ENCODE peak calls at places on chromosome 2, in seven cellular contexts. H is CD4-positive, alpha-beta memory T cell; D is fibroblast of lung; N is PC-9; L is aorta; F is endodermal cell; J is heart right ventricle. G is an unnamed sample. For H3K36me3 and H3K9me3, the result is how much of the 10 kb centered on the place peaks cover.

GRCh38 chr2:50556934-50557575 is 474.9 kb downstream of the NRXN1 start:
- DNase-seq in H (no peak), D (peak), N (no peak), L (no peak), F (no peak), J (no peak), G (no peak)

GRCh38 chr2:130390460-130391057 is 34.7 kb downstream of the PTPN18 start:
- DNase-seq in H (no peak), D (no peak), N (peak), L (peak), F (peak), J (peak), G (no peak)

GRCh38 chr2:174836345-174836999 is 72.2 kb upstream of the CHRNA1 start:
- DNase-seq in H (no peak), D (peak), N (peak), L (no peak), F (no peak), J (no peak), G (no peak)

GRCh38 chr2:105789745-105790466 is 45.2 kb downstream of the NCK2 start:
- DNase-seq in H (peak), D (peak), N (no peak), L (peak), F (no peak), J (no peak), G (peak)

GRCh38 chr2:197838036-197838435 is 33.6 kb downstream of the PLCL1 start:
- DNase-seq in H (peak), D (peak), N (no peak), L (no peak), F (no peak), J (no peak), G (no peak)

GRCh38 chr2:18209934-18210639 is 331.6 kb downstream of the KCNS3 start:
- DNase-seq in H (no peak), D (peak), N (no peak), L (no peak), F (no peak), J (no peak), G (no peak)

GRCh38 chr2:30024281-30024680 is 102.9 kb upstream of the ALK start:
- DNase-seq in H (no peak), D (no peak), N (no peak), L (no peak), F (no peak), J (no peak), G (no peak)

GRCh38 chr2:44100351-44100750 is 68.3 kb upstream of the PPM1B start:
- DNase-seq in H (no peak), D (peak), N (peak), L (peak), F (no peak), J (peak), G (no peak)

GRCh38 chr2:54471221-54471711 is 15.1 kb downstream of the SPTBN1 start:
- DNase-seq in H (no peak), D (peak), N (peak), L (no peak), F (no peak), J (no peak), G (no peak)

GRCh38 chr2:63537306-63537705 is 51.0 kb downstream of the WDPCP start:
- DNase-seq in H (no peak), D (no peak), N (no peak), L (no peak), F (no peak), J (no peak), G (no peak)

GRCh38 chr2:173058673-173059072 is 17.0 kb upstream of the MAP3K20 start:
- DNase-seq in H (no peak), D (no peak), N (no peak), L (no peak), F (no peak), J (no peak), G (no peak)

GRCh38 chr2:83261591-83262136 is 1197.4 kb downstream of the SUCLG1 start:
- DNase-seq in H (no peak), D (no peak), N (no peak), L (no peak), F (no peak), J (no peak), G (no peak)

DNA sequence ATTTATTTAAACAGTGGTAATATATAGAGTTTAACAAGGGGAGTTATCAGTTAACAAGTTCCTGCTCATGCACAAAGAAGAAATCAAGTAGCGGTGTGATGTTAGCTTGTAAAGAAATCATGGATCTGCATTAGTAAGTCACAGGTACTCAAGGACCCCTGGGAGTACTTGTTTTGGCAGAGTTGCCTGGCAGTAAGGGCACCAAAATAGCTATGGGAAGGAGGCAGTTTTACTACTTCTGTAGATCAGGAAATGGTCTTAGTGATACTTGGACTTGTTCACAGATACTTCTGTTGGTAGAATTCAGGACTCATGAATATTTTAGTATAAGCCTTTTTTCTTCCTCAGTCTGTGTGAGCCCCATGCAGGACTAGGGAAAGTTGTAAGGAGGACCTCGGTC is 107.3 kb upstream of the IL1R2 start:
- DNase-seq in H (no peak), D (no peak), N (no peak), L (no peak), F (no peak), J (no peak), G (no peak)
- H3K36me3 ChIP-seq in H (half or more), D (under half), N (half or more), L (under half), F (half or more), J (half or more), G (half or more)

GRCh38 chr2:123419976-123420375 is 605.1 kb upstream of the CNTNAP5 start:
- DNase-seq in H (no peak), D (no peak), N (no peak), L (no peak), F (no peak), J (no peak), G (no peak)

DNA sequence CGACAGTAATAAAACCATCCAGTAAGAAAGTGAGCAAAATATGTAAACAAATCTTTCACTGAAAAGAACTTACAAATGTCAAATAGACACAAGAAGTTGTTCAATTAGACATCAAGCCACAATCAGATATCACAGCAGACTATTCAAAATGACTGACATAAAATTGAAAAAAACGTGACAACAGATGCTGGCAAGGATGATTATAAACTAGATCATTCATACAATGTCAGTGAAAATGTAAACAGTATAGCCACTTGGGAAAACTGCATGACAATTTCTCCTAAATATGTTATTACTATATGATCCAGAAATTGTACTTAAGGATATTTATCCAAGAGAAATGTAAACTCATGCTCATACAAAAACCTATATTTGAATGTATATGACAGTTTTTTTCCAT is 609.4 kb upstream of the CNTNAP5 start:
- DNase-seq in H (no peak), D (no peak), N (no peak), L (no peak), F (no peak), J (no peak), G (no peak)
- H3K9me3 ChIP-seq in H (under half), D (under half), N (under half), L (under half), F (under half), J (under half), G (under half)

GRCh38 chr2:140186201-140186775 is 1406.1 kb upstream of the NXPH2 start:
- DNase-seq in H (no peak), D (peak), N (no peak), L (no peak), F (no peak), J (no peak), G (no peak)
- H3K36me3 ChIP-seq in H (under half), D (under half), N (under half), L (under half), F (under half), J (under half), G (under half)

DNA sequence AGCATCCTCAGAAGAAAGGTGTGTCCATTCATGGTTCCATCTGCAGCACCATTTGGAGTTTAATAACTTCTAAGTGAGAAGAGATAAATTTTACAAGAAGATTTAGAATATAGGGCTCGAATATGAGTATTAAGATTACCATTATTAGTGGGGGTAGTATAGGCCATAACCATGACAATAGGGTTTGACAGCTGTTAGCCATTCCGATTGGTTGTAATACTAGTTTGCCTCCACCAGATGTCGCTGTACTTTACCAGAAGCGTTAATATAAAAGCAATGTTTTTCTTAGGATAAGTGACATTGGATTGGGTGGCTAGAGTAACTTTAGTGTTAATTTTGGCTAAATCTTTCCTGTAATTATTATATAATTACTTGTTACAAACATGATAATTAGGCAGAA is 107.5 kb upstream of the SRD5A2 start:
- DNase-seq in H (no peak), D (peak), N (no peak), L (no peak), F (no peak), J (no peak), G (no peak)
- H3K9me3 ChIP-seq in H (under half), D (under half), N (under half), L (under half), F (half or more), J (under half), G (under half)

GRCh38 chr2:48144777-48145176 is 238.5 kb upstream of the FBXO11 start:
- DNase-seq in H (no peak), D (peak), N (no peak), L (no peak), F (no peak), J (no peak), G (no peak)
- H3K36me3 ChIP-seq in H (under half), D (under half), N (under half), L (under half), F (under half), J (under half), G (under half)

DNA sequence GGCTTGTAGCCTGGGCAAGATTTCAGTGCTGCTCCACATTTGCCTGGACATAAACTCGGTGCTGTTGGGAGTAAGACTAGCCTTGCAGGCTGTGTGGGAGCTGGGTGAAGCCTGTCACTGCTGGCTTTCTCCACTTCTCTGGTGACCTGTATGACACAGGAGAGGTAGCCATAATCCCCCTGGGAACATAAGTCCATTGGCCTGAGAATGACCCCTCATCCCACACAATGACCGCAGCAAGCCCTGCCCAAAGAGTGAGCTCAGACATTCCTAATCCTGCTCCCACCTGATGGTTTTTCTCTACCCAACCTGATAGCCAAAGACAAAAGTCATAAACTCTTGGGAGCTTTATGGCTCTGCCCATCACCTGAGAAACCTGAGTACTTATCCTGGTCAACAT is 834.5 kb upstream of the DDX18 start:
- DNase-seq in H (no peak), D (no peak), N (no peak), L (no peak), F (no peak), J (no peak), G (no peak)
- H3K9me3 ChIP-seq in H (under half), D (under half), N (under half), L (under half), F (under half), J (under half), G (under half)

G was measured in effector memory CD4-positive, alpha-beta T cell.